ENCODE peak calls at places on chromosomes 13 and 19, in four cellular contexts. L is HL-60; S is neural crest cell; G is CD4-positive, alpha-beta T cell. W is an unnamed sample.

GRCh38 chr19:38055040-38055439 is 148.0 kb downstream of the SIPA1L3 start:
- DNase-seq in L (no peak), S (no peak), G (no peak), W (no peak)

GRCh38 chr13:78897200-78897599 is 238.2 kb upstream of the OBI1 start:
- DNase-seq in L (no peak), S (no peak), G (no peak), W (no peak)

GRCh38 chr13:75405976-75406703 is 75.8 kb downstream of the TBC1D4 start:
- DNase-seq in L (no peak), S (no peak), G (no peak), W (no peak)

GRCh38 chr13:21671793-21672680 is 1.2 kb downstream of the FGF9 start:
- DNase-seq in L (no peak), S (no peak), G (no peak), W (no peak)

GRCh38 chr13:109971745-109972090 is 185.3 kb upstream of the IRS2 start:
- DNase-seq in L (no peak), S (no peak), G (no peak), W (no peak)

GRCh38 chr19:33366917-33367316 is 6.6 kb upstream of the CEBPG start:
- DNase-seq in L (peak), S (no peak), G (no peak), W (no peak)

GRCh38 chr19:13058951-13059660 is 43.6 kb downstream of the LYL1 start:
- DNase-seq in L (no peak), S (no peak), G (no peak), W (no peak)

GRCh38 chr19:6925801-6926751 is 38.7 kb downstream of the ADGRE1 start:
- DNase-seq in L (no peak), S (no peak), G (no peak), W (no peak)

GRCh38 chr19:43780706-43781525 is at the start of gene KCNN4:
- DNase-seq in L (peak), S (no peak), G (peak), W (no peak)

GRCh38 chr13:106847049-106847448 is 279.1 kb upstream of the ARGLU1 start:
- DNase-seq in L (no peak), S (no peak), G (no peak), W (no peak)

GRCh38 chr19:49180659-49181058 is 23.1 kb downstream of the TRPM4 start:
- DNase-seq in L (no peak), S (no peak), G (no peak), W (no peak)

GRCh38 chr19:33085570-33086128 is 4.7 kb downstream of the GPATCH1 start:
- DNase-seq in L (no peak), S (no peak), G (no peak), W (no peak)

GRCh38 chr13:39765801-39766463 is 110.5 kb downstream of the COG6 start:
- DNase-seq in L (no peak), S (no peak), G (no peak), W (no peak)

GRCh38 chr19:45391346-45391745 is 13.5 kb downstream of the PPP1R13L start:
- DNase-seq in L (peak), S (no peak), G (no peak), W (no peak)

GRCh38 chr13:70809588-70809987 is 701.3 kb upstream of the KLHL1 start:
- DNase-seq in L (no peak), S (no peak), G (no peak), W (no peak)

GRCh38 chr13:29500426-29500825 is 95.1 kb downstream of the SLC7A1 start:
- DNase-seq in L (no peak), S (no peak), G (no peak), W (no peak)

GRCh38 chr13:50529154-50529882 is 314.2 kb downstream of the DLEU7 start:
- DNase-seq in L (no peak), S (no peak), G (no peak), W (no peak)

GRCh38 chr19:56167064-56167578 is 8.7 kb upstream of the GALP start:
- DNase-seq in L (no peak), S (no peak), G (no peak), W (no peak)

GRCh38 chr19:43841990-43842389 is 14.9 kb downstream of the ZNF283 start:
- DNase-seq in L (no peak), S (no peak), G (no peak), W (no peak)

GRCh38 chr13:37587236-37587635 is 11.3 kb downstream of the POSTN start:
- DNase-seq in L (no peak), S (no peak), G (no peak), W (no peak)

GRCh38 chr13:33678906-33679657 is 138.9 kb upstream of the RFC3 start:
- DNase-seq in L (peak), S (peak), G (peak), W (no peak)

GRCh38 chr19:49712397-49712859 is 21.5 kb downstream of the CPT1C start:
- DNase-seq in L (no peak), S (peak), G (no peak), W (no peak)

GRCh38 chr13:106802917-106803316 is 235.0 kb upstream of the ARGLU1 start:
- DNase-seq in L (no peak), S (no peak), G (no peak), W (no peak)

GRCh38 chr13:111511805-111512504 is 191.5 kb downstream of the TEX29 start:
- DNase-seq in L (no peak), S (no peak), G (no peak), W (no peak)

GRCh38 chr13:42155251-42155650 is 106.8 kb downstream of the DGKH start:
- DNase-seq in L (no peak), S (no peak), G (no peak), W (no peak)

GRCh38 chr13:41780736-41781708 is 179.9 kb downstream of the VWA8 start:
- DNase-seq in L (no peak), S (no peak), G (no peak), W (no peak)

DNA sequence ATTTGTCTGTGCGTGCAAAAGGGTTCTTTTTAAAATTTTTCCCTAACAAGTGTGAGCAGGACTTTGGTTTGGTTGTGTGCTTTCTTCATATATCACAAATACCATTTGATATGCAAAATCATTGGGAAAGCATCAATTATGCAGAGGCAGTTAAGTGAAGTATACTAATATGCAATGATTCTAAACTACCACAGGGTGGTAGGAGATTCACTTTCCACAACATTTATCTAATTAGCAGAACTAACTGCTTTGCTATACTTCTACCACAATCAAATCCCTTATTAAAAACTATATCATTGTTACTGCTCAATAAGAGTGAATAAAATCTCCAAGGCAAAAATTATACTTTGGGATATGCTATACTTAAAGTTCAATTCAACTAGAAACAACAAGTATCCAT is 2738.9 kb upstream of the PCDH20 start:
- DNase-seq in L (no peak), S (no peak), G (no peak), W (no peak)
- TF ChIP-seq CTCF in L (no peak), S (peak), G (no peak), W (no peak)

DNA sequence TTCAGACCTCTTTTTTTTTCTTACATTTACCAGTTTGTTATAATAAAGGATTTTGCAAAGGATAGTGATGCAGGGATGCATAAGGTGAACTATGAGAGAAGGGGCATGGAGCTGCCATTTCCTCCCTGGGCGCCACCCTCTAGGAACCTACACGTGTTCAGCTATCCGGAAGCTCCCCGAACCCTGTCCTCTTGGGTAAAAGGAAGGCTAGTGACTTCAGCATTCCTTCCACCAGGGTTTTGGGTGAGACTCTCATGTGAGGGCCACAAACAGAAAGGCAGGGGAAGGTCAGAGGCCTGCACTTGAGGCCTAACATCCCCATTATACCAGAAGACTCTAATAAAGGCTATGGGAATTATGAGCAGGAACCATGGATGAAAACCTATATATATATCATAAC is 57.3 kb downstream of the IFT88 start:
- DNase-seq in L (no peak), S (no peak), G (no peak), W (no peak)
- TF ChIP-seq CTCF in L (no peak), S (no peak), G (no peak), W (no peak)

DNA sequence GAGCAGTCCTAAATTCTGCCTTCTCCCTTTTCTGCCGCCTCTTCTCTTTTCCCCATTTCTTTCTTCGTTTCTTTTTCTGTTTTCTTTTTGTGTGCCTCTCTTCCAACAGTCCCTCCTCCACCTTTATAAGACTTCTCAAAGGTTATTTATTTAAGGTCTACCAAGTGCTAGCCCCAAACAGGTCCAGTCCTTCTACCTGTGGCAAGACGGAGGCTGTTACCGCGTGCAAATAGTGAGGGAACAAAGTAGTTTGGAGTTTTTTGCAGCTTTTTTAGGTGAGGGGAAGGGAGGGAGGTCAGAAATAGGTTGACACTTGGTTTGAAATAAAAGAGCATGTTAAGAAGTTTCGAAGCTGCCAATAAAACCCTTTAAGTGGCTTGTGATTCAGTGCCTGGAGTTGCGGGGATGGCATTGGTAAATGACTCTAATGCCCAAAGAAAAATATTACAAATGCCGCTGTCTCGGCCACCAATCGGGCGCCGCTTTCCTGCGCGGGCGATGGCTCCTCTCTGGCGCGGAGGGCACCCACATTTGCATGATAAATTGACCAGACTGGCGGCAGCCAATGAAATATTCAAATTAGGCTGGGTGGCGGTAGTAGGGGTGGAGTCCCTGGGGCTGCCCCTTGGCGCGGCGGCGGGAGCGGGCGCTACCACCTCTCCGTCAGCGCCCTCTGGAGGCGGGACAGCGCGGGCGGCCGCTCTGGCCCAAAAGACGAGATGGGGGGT is 7.5 kb upstream of the TSHZ3 start:
- DNase-seq in L (peak), S (no peak), G (peak), W (peak)
- TF ChIP-seq CTCF in L (no peak), S (peak), G (peak), W (peak)

GRCh38 chr19:1650627-1651009 is 1.8 kb downstream of the TCF3 start:
- DNase-seq in L (no peak), S (no peak), G (no peak), W (no peak)

GRCh38 chr19:1647664-1648155 is 4.7 kb downstream of the TCF3 start:
- DNase-seq in L (no peak), S (no peak), G (no peak), W (no peak)

GRCh38 chr19:1649706-1650626 is 2.4 kb downstream of the TCF3 start:
- DNase-seq in L (no peak), S (no peak), G (no peak), W (no peak)

GRCh38 chr19:1648156-1648925 is 4.1 kb downstream of the TCF3 start:
- DNase-seq in L (no peak), S (no peak), G (no peak), W (no peak)

DNA sequence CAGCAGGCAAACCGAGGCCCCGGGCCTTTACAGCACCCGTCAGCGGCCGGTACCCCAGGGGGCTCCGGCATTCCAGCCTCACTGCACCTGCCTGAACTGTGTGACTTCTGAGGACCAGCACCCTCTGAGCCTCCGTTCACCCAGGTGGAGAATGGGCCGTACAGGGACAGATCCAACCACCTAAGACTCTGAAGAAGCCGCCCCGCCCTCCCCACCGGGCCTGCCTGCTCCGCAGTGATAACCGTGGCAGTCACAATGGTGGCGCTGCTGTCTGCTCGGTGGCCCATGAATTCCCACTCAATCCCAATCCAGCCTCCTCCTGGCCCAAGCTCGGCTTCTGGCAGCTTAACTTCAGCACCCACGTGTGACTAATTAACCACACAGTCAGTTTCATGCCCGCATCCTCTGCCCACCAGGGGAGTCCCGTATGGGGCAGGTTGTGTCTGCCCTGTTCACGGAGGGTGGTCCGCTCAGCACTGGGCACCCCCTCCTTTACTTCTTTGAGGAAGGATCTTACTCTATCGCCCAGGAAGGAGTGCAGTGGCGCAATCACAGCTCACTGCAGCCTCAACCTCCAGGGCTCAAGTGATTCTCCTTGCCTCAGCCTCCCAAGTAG is 3.4 kb downstream of the TCF3 start:
- DNase-seq in L (no peak), S (no peak), G (no peak), W (no peak)
- TF ChIP-seq CTCF in L (no peak), S (no peak), G (no peak), W (no peak)

GRCh38 chr19:29694669-29695627 is 20.1 kb downstream of the C19orf12 start:
- DNase-seq in L (peak), S (peak), G (peak), W (peak)
- TF ChIP-seq CTCF in L (peak), S (peak), G (peak), W (peak)

GRCh38 chr13:90869580-90869979 is 477.9 kb upstream of the MIR17HG start:
- DNase-seq in L (no peak), S (no peak), G (no peak), W (no peak)

GRCh38 chr13:90872491-90873025 is 474.9 kb upstream of the MIR17HG start:
- DNase-seq in L (no peak), S (no peak), G (no peak), W (no peak)

GRCh38 chr13:90868321-90868920 is 479.1 kb upstream of the MIR17HG start:
- DNase-seq in L (no peak), S (peak), G (no peak), W (no peak)

GRCh38 chr13:90867336-90867683 is 480.2 kb upstream of the MIR17HG start:
- DNase-seq in L (peak), S (peak), G (no peak), W (no peak)
- TF ChIP-seq CTCF in L (no peak), S (peak), G (no peak), W (no peak)

GRCh38 chr19:35090795-35091214 is 24.8 kb upstream of the FXYD3 start:
- DNase-seq in L (no peak), S (no peak), G (no peak), W (no peak)
- TF ChIP-seq CTCF in L (no peak), S (peak), G (peak), W (peak)

DNA sequence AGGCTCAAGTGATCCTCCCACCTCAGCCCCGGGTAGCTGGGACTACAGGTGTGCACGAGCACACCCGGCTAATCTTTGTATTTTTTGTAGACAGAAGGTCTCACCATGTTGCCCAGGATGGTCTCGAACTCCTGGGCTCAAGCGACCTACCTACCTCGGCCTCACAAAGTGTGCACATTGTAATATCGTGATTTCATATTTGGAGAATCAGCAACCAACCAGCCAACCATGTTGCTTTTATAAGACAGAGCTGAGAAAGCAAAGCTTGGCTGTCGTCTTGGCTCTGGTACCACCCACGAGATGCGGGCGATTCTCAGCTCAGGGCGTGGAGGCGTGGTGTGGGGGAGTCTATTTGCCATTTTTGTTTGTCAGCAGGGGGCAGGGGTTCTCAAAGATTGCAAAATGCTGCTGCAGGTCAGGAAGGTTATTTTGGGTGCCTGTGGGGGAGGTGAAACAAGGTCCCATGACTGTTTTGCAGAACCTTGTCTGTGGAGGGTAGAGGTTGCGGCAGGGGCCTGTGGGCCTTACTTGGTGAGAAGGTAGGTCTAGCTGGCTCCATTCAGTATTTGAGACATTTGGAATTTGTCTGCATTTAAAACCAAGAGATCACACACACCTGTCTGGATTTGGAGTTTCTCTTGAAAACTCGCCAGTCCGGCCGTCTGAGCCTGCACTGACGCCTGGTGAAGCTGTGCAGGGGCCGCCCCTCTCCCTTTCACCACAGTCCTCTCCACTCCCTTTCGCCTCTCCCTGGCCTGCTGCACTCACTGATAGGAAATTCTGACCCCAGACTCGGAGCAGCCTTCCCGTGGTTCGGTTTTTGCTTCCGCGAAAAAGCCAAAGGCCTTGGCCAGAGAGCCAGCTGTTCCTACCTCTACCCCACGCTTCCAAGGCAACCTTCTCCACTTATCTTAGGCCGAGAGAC is 15.4 kb downstream of the TNFAIP8L1 start:
- DNase-seq in L (peak), S (no peak), G (no peak), W (no peak)
- TF ChIP-seq CTCF in L (no peak), S (no peak), G (no peak), W (no peak)

W was measured in natural killer cell.